ENCODE peak calls at places on chromosomes 7 and 10, in seven cellular contexts. One of them, this sample, is unnamed.

GRCh38 chr7:3552499-3552898 is 251.4 kb downstream of the SDK1 start:
- DNase-seq in HepG2: no peak
- DNase-seq in SK-N-SH: no peak
- DNase-seq in GM12878: no peak
- DNase-seq in IMR-90: peak
- DNase-seq in K562: no peak
- DNase-seq in HCT116: no peak
- DNase-seq in this sample: no peak

GRCh38 chr10:82361317-82361716 is 486.3 kb downstream of the NRG3 start:
- DNase-seq in HCT116: no peak
- DNase-seq in SK-N-SH: no peak
- DNase-seq in GM12878: no peak
- DNase-seq in K562: no peak
- DNase-seq in HepG2: no peak
- DNase-seq in IMR-90: no peak
- DNase-seq in this sample: no peak

GRCh38 chr10:110042891-110043290 is 35.1 kb downstream of the ADD3 start:
- DNase-seq in K562: no peak
- DNase-seq in HCT116: no peak
- DNase-seq in HepG2: peak
- DNase-seq in SK-N-SH: no peak
- DNase-seq in GM12878: no peak
- DNase-seq in IMR-90: no peak
- DNase-seq in this sample: no peak

GRCh38 chr10:33412261-33413092 is 78.0 kb upstream of the NRP1 start:
- DNase-seq in K562: no peak
- DNase-seq in GM12878: no peak
- DNase-seq in HCT116: no peak
- DNase-seq in HepG2: no peak
- DNase-seq in IMR-90: peak
- DNase-seq in SK-N-SH: no peak
- DNase-seq in this sample: no peak

GRCh38 chr7:50696810-50697582 is 85.7 kb downstream of the GRB10 start:
- DNase-seq in K562: no peak
- DNase-seq in IMR-90: no peak
- DNase-seq in HepG2: peak
- DNase-seq in HCT116: peak
- DNase-seq in GM12878: no peak
- DNase-seq in SK-N-SH: no peak
- DNase-seq in this sample: peak

GRCh38 chr7:149027560-149028345 is 552 bp downstream of the PDIA4 start:
- DNase-seq in SK-N-SH: peak
- DNase-seq in GM12878: no peak
- DNase-seq in HCT116: no peak
- DNase-seq in IMR-90: peak
- DNase-seq in HepG2: no peak
- DNase-seq in K562: no peak
- DNase-seq in this sample: no peak

GRCh38 chr7:32474008-32474407 is 16.2 kb downstream of the LSM5 start:
- DNase-seq in HepG2: no peak
- DNase-seq in K562: no peak
- DNase-seq in SK-N-SH: no peak
- DNase-seq in HCT116: no peak
- DNase-seq in GM12878: no peak
- DNase-seq in IMR-90: no peak
- DNase-seq in this sample: no peak

GRCh38 chr10:30647089-30647488 is 17.5 kb upstream of the LYZL2 start:
- DNase-seq in HepG2: no peak
- DNase-seq in IMR-90: no peak
- DNase-seq in K562: no peak
- DNase-seq in HCT116: no peak
- DNase-seq in SK-N-SH: no peak
- DNase-seq in GM12878: no peak
- DNase-seq in this sample: no peak

GRCh38 chr10:91024541-91024940 is 103.7 kb upstream of the ANKRD1 start:
- DNase-seq in HCT116: no peak
- DNase-seq in IMR-90: no peak
- DNase-seq in GM12878: no peak
- DNase-seq in K562: no peak
- DNase-seq in SK-N-SH: no peak
- DNase-seq in HepG2: no peak
- DNase-seq in this sample: no peak

GRCh38 chr7:106070567-106071254 is 41.4 kb downstream of the SYPL1 start:
- DNase-seq in HepG2: no peak
- DNase-seq in HCT116: no peak
- DNase-seq in IMR-90: no peak
- DNase-seq in SK-N-SH: no peak
- DNase-seq in GM12878: no peak
- DNase-seq in K562: no peak
- DNase-seq in this sample: no peak

GRCh38 chr7:115195208-115195607 is 273.3 kb downstream of the MDFIC start:
- DNase-seq in HCT116: no peak
- DNase-seq in GM12878: no peak
- DNase-seq in K562: no peak
- DNase-seq in SK-N-SH: no peak
- DNase-seq in HepG2: no peak
- DNase-seq in IMR-90: no peak
- DNase-seq in this sample: no peak

GRCh38 chr7:155344270-155344617 is 46.6 kb downstream of the INSIG1 start:
- DNase-seq in K562: no peak
- DNase-seq in IMR-90: no peak
- DNase-seq in SK-N-SH: no peak
- DNase-seq in HCT116: no peak
- DNase-seq in GM12878: no peak
- DNase-seq in HepG2: no peak
- DNase-seq in this sample: no peak

GRCh38 chr7:126702242-126703016 is 550.3 kb downstream of the GRM8 start:
- DNase-seq in K562: no peak
- DNase-seq in SK-N-SH: no peak
- DNase-seq in HepG2: no peak
- DNase-seq in GM12878: peak
- DNase-seq in HCT116: no peak
- DNase-seq in IMR-90: no peak
- DNase-seq in this sample: no peak

GRCh38 chr7:128081351-128081750 is 50.1 kb upstream of the LRRC4 start:
- DNase-seq in SK-N-SH: no peak
- DNase-seq in K562: no peak
- DNase-seq in IMR-90: no peak
- DNase-seq in HCT116: no peak
- DNase-seq in HepG2: no peak
- DNase-seq in GM12878: no peak
- DNase-seq in this sample: no peak

GRCh38 chr10:3935933-3936359 is 150.9 kb upstream of the KLF6 start:
- DNase-seq in SK-N-SH: no peak
- DNase-seq in HepG2: no peak
- DNase-seq in IMR-90: no peak
- DNase-seq in GM12878: no peak
- DNase-seq in HCT116: no peak
- DNase-seq in K562: no peak
- DNase-seq in this sample: no peak

GRCh38 chr7:34523233-34523918 is 134.6 kb upstream of the NPSR1 start:
- DNase-seq in HCT116: no peak
- DNase-seq in K562: no peak
- DNase-seq in HepG2: no peak
- DNase-seq in IMR-90: no peak
- DNase-seq in GM12878: no peak
- DNase-seq in SK-N-SH: no peak
- DNase-seq in this sample: peak

GRCh38 chr10:49602380-49603023 is 7.6 kb upstream of the SLC18A3 start:
- DNase-seq in GM12878: no peak
- DNase-seq in SK-N-SH: no peak
- DNase-seq in K562: no peak
- DNase-seq in HepG2: no peak
- DNase-seq in HCT116: no peak
- DNase-seq in IMR-90: no peak
- DNase-seq in this sample: no peak

GRCh38 chr7:106841896-106842390 is 23.1 kb upstream of the PIK3CG start:
- DNase-seq in GM12878: no peak
- DNase-seq in SK-N-SH: peak
- DNase-seq in IMR-90: no peak
- DNase-seq in HepG2: no peak
- DNase-seq in HCT116: no peak
- DNase-seq in K562: no peak
- DNase-seq in this sample: no peak

GRCh38 chr7:46989247-46989646 is 592.7 kb downstream of the TNS3 start:
- DNase-seq in HCT116: no peak
- DNase-seq in HepG2: no peak
- DNase-seq in SK-N-SH: no peak
- DNase-seq in IMR-90: no peak
- DNase-seq in K562: no peak
- DNase-seq in GM12878: no peak
- DNase-seq in this sample: no peak

GRCh38 chr7:50310361-50310760 is 5.8 kb downstream of the IKZF1 start:
- DNase-seq in HepG2: no peak
- DNase-seq in GM12878: no peak
- DNase-seq in K562: no peak
- DNase-seq in HCT116: no peak
- DNase-seq in SK-N-SH: no peak
- DNase-seq in IMR-90: no peak
- DNase-seq in this sample: no peak

GRCh38 chr7:1454471-1455065 is 4.7 kb downstream of the MICALL2 start:
- DNase-seq in SK-N-SH: no peak
- DNase-seq in GM12878: no peak
- DNase-seq in IMR-90: no peak
- DNase-seq in K562: no peak
- DNase-seq in HepG2: no peak
- DNase-seq in HCT116: no peak
- DNase-seq in this sample: no peak

GRCh38 chr7:137882806-137883205 is 36.0 kb upstream of the DGKI start:
- DNase-seq in IMR-90: peak
- DNase-seq in HepG2: no peak
- DNase-seq in HCT116: no peak
- DNase-seq in K562: no peak
- DNase-seq in GM12878: no peak
- DNase-seq in SK-N-SH: no peak
- DNase-seq in this sample: no peak

GRCh38 chr7:96899108-96899507 is 106.2 kb upstream of the DLX6 start:
- DNase-seq in HepG2: no peak
- DNase-seq in K562: no peak
- DNase-seq in GM12878: no peak
- DNase-seq in IMR-90: no peak
- DNase-seq in SK-N-SH: no peak
- DNase-seq in HCT116: no peak
- DNase-seq in this sample: no peak
- TF ChIP-seq RAD21 in HepG2: no peak
- TF ChIP-seq RAD21 in K562: no peak
- TF ChIP-seq RAD21 in GM12878: no peak
- TF ChIP-seq RAD21 in IMR-90: no peak
- TF ChIP-seq RAD21 in SK-N-SH: no peak
- TF ChIP-seq RAD21 in HCT116: no peak
- TF ChIP-seq RAD21 in this sample: no peak

DNA sequence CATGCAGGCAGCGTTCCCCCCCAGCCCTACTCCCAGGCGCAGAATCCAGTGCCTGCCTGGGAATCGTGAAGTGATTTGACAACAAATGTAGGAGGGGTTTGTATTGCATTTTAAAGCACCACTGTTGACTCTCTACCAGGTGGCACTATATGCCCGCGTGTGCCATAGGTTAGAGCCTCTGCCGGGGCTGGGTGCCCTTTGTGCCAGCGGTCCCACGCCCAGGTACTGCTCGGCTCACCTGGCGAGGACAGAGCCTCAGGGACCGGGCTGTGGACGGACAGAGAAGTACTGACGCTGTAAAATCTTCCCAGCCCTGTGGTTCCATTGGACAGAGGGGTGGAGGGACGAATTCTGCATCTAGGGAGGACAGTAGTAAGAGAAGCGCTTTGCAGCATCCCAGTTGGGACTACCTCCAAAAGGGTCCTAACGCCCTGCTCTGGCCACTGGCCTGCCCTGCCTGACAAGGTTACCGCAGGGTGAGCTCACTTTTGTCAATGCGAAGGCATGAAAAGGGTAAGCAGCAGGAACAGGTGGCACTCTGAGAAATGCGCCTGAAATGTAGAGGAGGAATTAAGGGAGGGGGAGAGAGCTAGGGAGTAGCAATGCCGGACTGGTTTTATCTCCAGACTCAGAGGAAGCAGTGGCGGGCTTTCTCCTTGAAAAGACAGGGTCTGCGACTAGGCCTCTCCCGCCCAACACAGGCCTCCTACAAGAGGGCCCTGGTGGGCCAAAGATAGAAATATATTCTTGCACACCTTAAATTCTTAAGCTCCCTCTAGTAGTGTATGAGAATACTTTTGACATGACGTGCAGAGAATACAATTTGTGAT is 858 bp upstream of the CACNA2D1 start:
- DNase-seq in HepG2: no peak
- DNase-seq in GM12878: no peak
- DNase-seq in K562: no peak
- DNase-seq in IMR-90: no peak
- DNase-seq in SK-N-SH: no peak
- DNase-seq in HCT116: no peak
- DNase-seq in this sample: peak
- TF ChIP-seq RAD21 in HepG2: no peak
- TF ChIP-seq RAD21 in GM12878: no peak
- TF ChIP-seq RAD21 in K562: no peak
- TF ChIP-seq RAD21 in IMR-90: no peak
- TF ChIP-seq RAD21 in SK-N-SH: peak
- TF ChIP-seq RAD21 in HCT116: no peak
- TF ChIP-seq RAD21 in this sample: peak

GRCh38 chr10:52447931-52448353 is 133.9 kb downstream of the DKK1 start:
- DNase-seq in GM12878: no peak
- DNase-seq in SK-N-SH: no peak
- DNase-seq in K562: no peak
- DNase-seq in HCT116: no peak
- DNase-seq in HepG2: no peak
- DNase-seq in IMR-90: peak
- DNase-seq in this sample: no peak
- TF ChIP-seq RAD21 in GM12878: no peak
- TF ChIP-seq RAD21 in SK-N-SH: no peak
- TF ChIP-seq RAD21 in K562: no peak
- TF ChIP-seq RAD21 in HCT116: no peak
- TF ChIP-seq RAD21 in HepG2: no peak
- TF ChIP-seq RAD21 in IMR-90: no peak
- TF ChIP-seq RAD21 in this sample: no peak

GRCh38 chr10:6178581-6178980 is 24.2 kb upstream of the PFKFB3 start:
- DNase-seq in HCT116: no peak
- DNase-seq in SK-N-SH: peak
- DNase-seq in IMR-90: no peak
- DNase-seq in GM12878: no peak
- DNase-seq in K562: no peak
- DNase-seq in HepG2: no peak
- DNase-seq in this sample: no peak

GRCh38 chr10:6177880-6178281 is 24.9 kb upstream of the PFKFB3 start:
- DNase-seq in GM12878: no peak
- DNase-seq in SK-N-SH: peak
- DNase-seq in K562: no peak
- DNase-seq in HepG2: no peak
- DNase-seq in IMR-90: no peak
- DNase-seq in HCT116: no peak
- DNase-seq in this sample: no peak

GRCh38 chr10:6175329-6176055 is 27.2 kb upstream of the PFKFB3 start:
- DNase-seq in HCT116: no peak
- DNase-seq in K562: no peak
- DNase-seq in SK-N-SH: peak
- DNase-seq in IMR-90: no peak
- DNase-seq in HepG2: no peak
- DNase-seq in GM12878: no peak
- DNase-seq in this sample: no peak

GRCh38 chr10:6179078-6179477 is 23.7 kb upstream of the PFKFB3 start:
- DNase-seq in GM12878: no peak
- DNase-seq in SK-N-SH: no peak
- DNase-seq in K562: no peak
- DNase-seq in HCT116: no peak
- DNase-seq in IMR-90: no peak
- DNase-seq in HepG2: no peak
- DNase-seq in this sample: no peak

GRCh38 chr10:6176691-6177231 is 26.0 kb upstream of the PFKFB3 start:
- DNase-seq in HepG2: no peak
- DNase-seq in SK-N-SH: peak
- DNase-seq in K562: no peak
- DNase-seq in GM12878: no peak
- DNase-seq in HCT116: no peak
- DNase-seq in IMR-90: peak
- DNase-seq in this sample: no peak
- TF ChIP-seq RAD21 in HepG2: no peak
- TF ChIP-seq RAD21 in SK-N-SH: no peak
- TF ChIP-seq RAD21 in K562: no peak
- TF ChIP-seq RAD21 in GM12878: no peak
- TF ChIP-seq RAD21 in HCT116: no peak
- TF ChIP-seq RAD21 in IMR-90: no peak
- TF ChIP-seq RAD21 in this sample: no peak